ENCODE peak calls at places on chromosome 6, in six cellular contexts. U, Z, F, P, K and J are unnamed samples.

GRCh38 chr6:14126250-14126649 is 8.7 kb downstream of the CD83 start:
- DNase-seq in U (no peak), Z (no peak), F (no peak), P (no peak), K (no peak), J (no peak)

GRCh38 chr6:33869826-33870423 is 66.1 kb upstream of the MLN start:
- DNase-seq in U (no peak), Z (no peak), F (no peak), P (no peak), K (no peak), J (no peak)

GRCh38 chr6:52662031-52662430 is 8.9 kb upstream of the TMEM14A start:
- DNase-seq in U (no peak), Z (no peak), F (no peak), P (no peak), K (no peak), J (no peak)

GRCh38 chr6:144211160-144211559 is 60.8 kb downstream of the STX11 start:
- DNase-seq in U (no peak), Z (no peak), F (no peak), P (no peak), K (no peak), J (no peak)

GRCh38 chr6:76774750-76775396 is 688.4 kb downstream of the HTR1B start:
- DNase-seq in U (no peak), Z (no peak), F (no peak), P (no peak), K (no peak), J (no peak)

GRCh38 chr6:154249499-154250298 is 106.9 kb downstream of the IPCEF1 start:
- DNase-seq in U (no peak), Z (no peak), F (no peak), P (peak; percentile 90), K (no peak), J (no peak)

GRCh38 chr6:28803337-28803709 is 120.5 kb downstream of the TRIM27 start:
- DNase-seq in U (no peak), Z (no peak), F (no peak), P (no peak), K (no peak), J (peak; percentile 21)

GRCh38 chr6:73704260-73704659 is 8.3 kb downstream of the CD109 start:
- DNase-seq in U (peak; percentile 86), Z (no peak), F (peak; percentile 71), P (peak; percentile 53), K (no peak), J (peak; percentile 67)

GRCh38 chr6:68726307-68726706 is 91.2 kb downstream of the ADGRB3 start:
- DNase-seq in U (no peak), Z (no peak), F (no peak), P (no peak), K (no peak), J (no peak)

GRCh38 chr6:119985952-119986736 is 636.6 kb upstream of the MAN1A1 start:
- DNase-seq in U (no peak), Z (no peak), F (no peak), P (no peak), K (no peak), J (no peak)